ENCODE peak calls at places on chromosomes 12 and 14, in ten cellular contexts. B is sigmoid colon, X is breast epithelium, C is GM23338, E is GM12878, N is vagina, S is endothelial cell of umbilical vein, T is HL-60, L is HCT116, K is upper lobe of left lung. A is an unnamed sample.

GRCh38 chr12:3988519-3989217 is 115.5 kb upstream of the PARP11 start:
- DNase-seq in T (peak; percentile 26), L (no peak), X (no peak), S (no peak), N (no peak), B (no peak), C (no peak), E (peak; percentile 36), K (no peak), A (no peak)

GRCh38 chr14:33509927-33510535 is 440.8 kb downstream of the EGLN3 start:
- DNase-seq in E (no peak), X (no peak), T (no peak), L (no peak), C (no peak), K (no peak), S (peak; percentile 40), B (no peak), N (no peak), A (no peak)

GRCh38 chr14:73386342-73386741 is 72.0 kb downstream of the NUMB start:
- DNase-seq in C (no peak), L (no peak), E (no peak), S (no peak), N (no peak), K (no peak), B (no peak), T (no peak), X (no peak), A (no peak)

GRCh38 chr12:93361159-93361919 is 16.4 kb upstream of the NUDT4 start:
- DNase-seq in E (no peak), X (no peak), K (no peak), S (no peak), T (no peak), L (no peak), B (no peak), C (peak; percentile 8), N (no peak), A (no peak)

GRCh38 chr14:50045039-50045711 is 71.2 kb downstream of the VCPKMT start:
- DNase-seq in L (no peak), N (no peak), S (peak; percentile 69), C (no peak), E (peak; percentile 54), B (peak; percentile 91), X (peak; percentile 84), K (no peak), T (peak; percentile 60), A (peak; percentile 96)

GRCh38 chr12:132465269-132466190 is 24.4 kb upstream of the FBRSL1 start:
- DNase-seq in X (no peak), L (no peak), T (no peak), B (no peak), C (no peak), N (no peak), S (no peak), E (no peak), K (no peak), A (peak; percentile 73)

GRCh38 chr12:56591961-56592360 is 38.2 kb downstream of the BAZ2A start:
- DNase-seq in K (no peak), C (no peak), N (no peak), E (no peak), B (no peak), L (no peak), S (no peak), T (no peak), X (no peak), A (no peak)

GRCh38 chr14:20662968-20663731 is 21.2 kb upstream of the RNASE4 start:
- DNase-seq in C (peak; percentile 93), N (no peak), T (peak; percentile 89), K (no peak), S (peak; percentile 49), E (peak; percentile 88), L (peak; percentile 92), B (peak; percentile 73), X (peak; percentile 83), A (peak; percentile 90)

GRCh38 chr14:91417134-91417982 is at the start of gene CCDC88C:
- DNase-seq in S (peak; percentile 46), C (peak; percentile 71), N (no peak), T (peak; percentile 77), X (peak; percentile 70), L (peak; percentile 22), K (peak; percentile 95), E (no peak), B (no peak), A (peak; percentile 96)

GRCh38 chr14:21626491-21627230 is 8.1 kb downstream of the OR10G2 start:
- DNase-seq in L (no peak), X (no peak), B (no peak), N (no peak), E (no peak), T (no peak), K (no peak), C (no peak), S (no peak), A (no peak)

GRCh38 chr12:26233620-26234019 is 38.2 kb downstream of the SSPN start:
- DNase-seq in E (no peak), C (no peak), K (no peak), S (no peak), B (no peak), X (no peak), T (no peak), N (no peak), L (no peak), A (no peak)

GRCh38 chr12:108215458-108215857 is 86.4 kb downstream of the WSCD2 start:
- DNase-seq in B (no peak), X (no peak), E (no peak), C (no peak), N (no peak), S (no peak), L (no peak), K (no peak), T (no peak), A (no peak)
- TF ChIP-seq POLR2AphosphoS5 in B (no peak), X (no peak), E (no peak), C (no peak), N (no peak), S (no peak), L (no peak), K (no peak), T (no peak), A (no peak)

GRCh38 chr12:121499929-121500793 is 80.7 kb downstream of the KDM2B start:
- DNase-seq in E (no peak), T (peak; percentile 62), X (peak; percentile 68), K (peak; percentile 97), C (peak; percentile 76), N (no peak), B (peak; percentile 87), S (peak; percentile 71), L (peak; percentile 21), A (peak; percentile 94)
- H3K27ac ChIP-seq in E (no peak overlapping the region), T (no peak overlapping the region), X (peak overlapping the region; percentile 29), K (peak overlapping the region; percentile 70), C (peak overlapping the region; percentile 89), N (peak overlapping the region; percentile 28), B (peak overlapping the region; percentile 78), S (no peak overlapping the region), L (no peak overlapping the region), A (no peak overlapping the region)

DNA sequence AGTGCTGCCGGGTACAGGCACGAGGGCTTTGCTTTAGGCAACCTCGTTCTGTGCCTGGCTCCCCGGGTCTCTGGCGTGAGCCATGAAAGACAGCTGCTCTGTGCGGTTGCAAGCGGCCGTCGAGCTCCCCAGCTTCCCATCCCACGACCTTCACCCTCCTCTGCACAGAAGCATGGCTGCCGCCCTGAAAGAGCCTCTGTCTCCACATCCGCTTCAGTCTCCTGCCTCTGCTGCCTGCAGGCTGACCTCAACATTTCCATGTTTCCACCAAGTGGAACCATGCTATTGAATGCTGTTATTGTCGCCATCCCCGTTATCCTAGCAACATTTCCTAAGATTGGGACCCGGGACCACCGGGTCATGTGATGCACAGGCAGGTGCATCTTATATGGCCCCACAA is 57.1 kb downstream of the KDM2B start:
- DNase-seq in X (no peak), K (no peak), T (no peak), C (no peak), B (no peak), E (no peak), N (no peak), L (no peak), S (no peak), A (no peak)
- TF ChIP-seq POLR2AphosphoS5 in X (no peak), K (no peak), T (no peak), C (no peak), B (no peak), E (no peak), N (no peak), L (no peak), S (no peak), A (peak; percentile 42)

GRCh38 chr14:68958553-68958952 is 20.5 kb downstream of the ACTN1 start:
- DNase-seq in E (no peak), K (no peak), S (peak; percentile 89), X (no peak), T (no peak), N (no peak), B (no peak), L (no peak), C (no peak), A (no peak)

GRCh38 chr14:68955164-68955921 is 23.8 kb downstream of the ACTN1 start:
- DNase-seq in K (no peak), E (no peak), T (no peak), N (no peak), B (peak; percentile 94), X (no peak), L (no peak), S (peak; percentile 44), C (no peak), A (no peak)

GRCh38 chr14:68959035-68959434 is 20.1 kb downstream of the ACTN1 start:
- DNase-seq in T (no peak), B (no peak), K (no peak), X (no peak), N (no peak), L (no peak), C (no peak), E (no peak), S (peak; percentile 49), A (no peak)

GRCh38 chr14:68957688-68958248 is 21.3 kb downstream of the ACTN1 start:
- DNase-seq in E (no peak), X (no peak), B (no peak), S (peak; percentile 43), C (no peak), T (no peak), L (no peak), N (no peak), K (no peak), A (no peak)

DNA sequence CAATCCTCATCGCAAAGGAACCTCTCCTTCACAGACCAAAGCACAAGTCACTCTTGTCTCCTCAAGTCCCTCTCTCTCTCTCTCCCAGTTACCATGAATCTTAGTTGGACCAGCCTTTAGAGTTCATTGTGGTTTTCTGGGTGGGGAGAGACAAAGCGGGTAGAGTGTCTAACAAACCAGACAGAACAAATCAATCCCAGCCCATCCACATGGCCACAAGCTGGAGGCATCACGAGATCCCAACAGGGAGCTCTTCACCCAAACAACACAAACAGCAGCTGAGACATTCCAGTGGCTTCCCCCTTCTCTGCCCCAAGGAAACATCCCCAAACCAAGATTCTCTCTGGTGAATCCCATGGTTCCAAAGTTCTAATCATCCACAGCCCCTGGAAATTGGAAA is 22.4 kb downstream of the ACTN1 start:
- DNase-seq in N (no peak), L (no peak), T (no peak), S (no peak), K (no peak), B (no peak), X (no peak), E (no peak), C (no peak), A (no peak)
- H3K27ac ChIP-seq in N (peak overlapping the region; percentile 66), L (no peak overlapping the region), T (no peak overlapping the region), S (no peak overlapping the region), K (peak overlapping the region; percentile 41), B (peak overlapping the region; percentile 100), X (peak overlapping the region; percentile 72), E (no peak overlapping the region), C (no peak overlapping the region), A (no peak overlapping the region)

A was measured in spleen.